ENCODE peak calls at places on chromosomes 11 and 22, in four cellular contexts. One of them, this sample, is unnamed.

GRCh38 chr11:8258771-8259170 is 4.9 kb downstream of the LMO1 start:
- DNase-seq in cardiac fibroblast: peak; percentile 33
- DNase-seq in endothelial cell of umbilical vein: no peak
- DNase-seq in heart left ventricle: no peak
- DNase-seq in this sample: peak; percentile 74

GRCh38 chr11:94866231-94866827 is 98.2 kb downstream of the AMOTL1 start:
- DNase-seq in cardiac fibroblast: no peak
- DNase-seq in endothelial cell of umbilical vein: no peak
- DNase-seq in heart left ventricle: no peak
- DNase-seq in this sample: peak; percentile 50

GRCh38 chr22:49977578-49977977 is 17.0 kb downstream of the PIM3 start:
- DNase-seq in cardiac fibroblast: no peak
- DNase-seq in endothelial cell of umbilical vein: no peak
- DNase-seq in heart left ventricle: no peak
- DNase-seq in this sample: no peak

GRCh38 chr22:33860386-33860785 is 59.9 kb downstream of the LARGE1 start:
- DNase-seq in cardiac fibroblast: no peak
- DNase-seq in endothelial cell of umbilical vein: no peak
- DNase-seq in heart left ventricle: no peak
- DNase-seq in this sample: no peak

GRCh38 chr22:22810018-22810427 is 77.6 kb upstream of the IGLL5 start:
- DNase-seq in cardiac fibroblast: peak; percentile 59
- DNase-seq in endothelial cell of umbilical vein: peak; percentile 7
- DNase-seq in heart left ventricle: peak; percentile 53
- DNase-seq in this sample: no peak

GRCh38 chr11:130198964-130199363 is 39.4 kb downstream of the ST14 start:
- DNase-seq in cardiac fibroblast: no peak
- DNase-seq in endothelial cell of umbilical vein: no peak
- DNase-seq in heart left ventricle: no peak
- DNase-seq in this sample: no peak

GRCh38 chr11:37264783-37265182 is 666.7 kb upstream of the RAG2 start:
- DNase-seq in cardiac fibroblast: peak; percentile 9
- DNase-seq in endothelial cell of umbilical vein: no peak
- DNase-seq in heart left ventricle: no peak
- DNase-seq in this sample: no peak

GRCh38 chr11:77151804-77152513 is 23.9 kb downstream of the MYO7A start:
- DNase-seq in cardiac fibroblast: no peak
- DNase-seq in endothelial cell of umbilical vein: no peak
- DNase-seq in heart left ventricle: no peak
- DNase-seq in this sample: peak; percentile 33

GRCh38 chr11:7894251-7894650 is 36.8 kb downstream of the OR10A6 start:
- DNase-seq in cardiac fibroblast: no peak
- DNase-seq in endothelial cell of umbilical vein: peak; percentile 68
- DNase-seq in heart left ventricle: no peak
- DNase-seq in this sample: no peak

GRCh38 chr22:21589415-21589814 is 21.9 kb downstream of the UBE2L3 start:
- DNase-seq in cardiac fibroblast: no peak
- DNase-seq in endothelial cell of umbilical vein: no peak
- DNase-seq in heart left ventricle: no peak
- DNase-seq in this sample: no peak

DNA sequence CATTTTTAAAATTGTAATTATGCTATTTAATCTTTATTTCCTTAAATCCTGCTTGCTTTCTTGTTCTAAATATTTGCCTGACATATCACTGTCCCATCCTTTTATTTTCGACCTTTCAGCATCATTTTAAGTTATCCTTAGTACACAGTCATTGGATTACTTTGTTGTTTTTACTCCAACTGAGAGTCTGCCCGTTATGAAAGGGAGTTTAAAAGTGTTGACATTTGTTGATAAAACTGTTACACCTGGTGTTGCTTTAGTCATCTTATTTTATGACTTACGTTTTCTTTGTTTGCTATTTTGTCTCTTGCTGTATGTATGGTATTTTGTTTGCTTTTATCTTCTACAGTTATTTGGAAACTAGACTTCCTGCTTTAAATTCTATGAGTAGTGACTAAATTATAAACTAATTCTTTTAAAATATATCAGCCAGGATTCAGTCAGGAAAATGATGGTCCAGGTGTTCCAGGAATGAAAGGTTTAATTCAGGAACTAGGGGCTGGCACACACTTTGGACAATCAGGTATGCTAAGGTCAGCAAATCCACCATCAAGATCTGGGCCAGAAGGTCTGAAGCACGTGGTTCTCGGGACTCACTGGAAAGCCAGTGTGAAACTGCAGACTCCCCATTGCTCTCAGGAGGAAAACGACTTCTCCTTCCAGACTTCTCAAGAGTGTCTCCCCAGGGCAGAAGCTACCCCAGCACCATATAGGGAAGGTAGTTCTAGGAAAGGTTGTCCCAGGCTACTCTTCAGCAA is 86.0 kb downstream of the RASSF10 start:
- DNase-seq in cardiac fibroblast: no peak
- DNase-seq in endothelial cell of umbilical vein: no peak
- DNase-seq in heart left ventricle: no peak
- DNase-seq in this sample: no peak
- TF ChIP-seq CTCF in cardiac fibroblast: no peak
- TF ChIP-seq CTCF in endothelial cell of umbilical vein: no peak
- TF ChIP-seq CTCF in heart left ventricle: no peak
- TF ChIP-seq CTCF in this sample: no peak

GRCh38 chr22:38295339-38295738 is 21.9 kb downstream of the CSNK1E start:
- DNase-seq in cardiac fibroblast: no peak
- DNase-seq in endothelial cell of umbilical vein: no peak
- DNase-seq in heart left ventricle: no peak
- DNase-seq in this sample: no peak

GRCh38 chr22:38298312-38299000 is 18.8 kb downstream of the CSNK1E start:
- DNase-seq in cardiac fibroblast: peak; percentile 94
- DNase-seq in endothelial cell of umbilical vein: no peak
- DNase-seq in heart left ventricle: no peak
- DNase-seq in this sample: peak; percentile 99

GRCh38 chr22:38296372-38296771 is 20.9 kb downstream of the CSNK1E start:
- DNase-seq in cardiac fibroblast: no peak
- DNase-seq in endothelial cell of umbilical vein: no peak
- DNase-seq in heart left ventricle: no peak
- DNase-seq in this sample: no peak

GRCh38 chr22:38294193-38294592 is 21.4 kb upstream of the TMEM184B start:
- DNase-seq in cardiac fibroblast: no peak
- DNase-seq in endothelial cell of umbilical vein: no peak
- DNase-seq in heart left ventricle: no peak
- DNase-seq in this sample: no peak

GRCh38 chr22:38295863-38296262 is 21.4 kb downstream of the CSNK1E start:
- DNase-seq in cardiac fibroblast: no peak
- DNase-seq in endothelial cell of umbilical vein: no peak
- DNase-seq in heart left ventricle: no peak
- DNase-seq in this sample: no peak
- H3K4me3 ChIP-seq in cardiac fibroblast: no peak overlapping the region
- H3K4me3 ChIP-seq in endothelial cell of umbilical vein: no peak overlapping the region
- H3K4me3 ChIP-seq in heart left ventricle: no peak overlapping the region
- H3K4me3 ChIP-seq in this sample: no peak overlapping the region

DNA sequence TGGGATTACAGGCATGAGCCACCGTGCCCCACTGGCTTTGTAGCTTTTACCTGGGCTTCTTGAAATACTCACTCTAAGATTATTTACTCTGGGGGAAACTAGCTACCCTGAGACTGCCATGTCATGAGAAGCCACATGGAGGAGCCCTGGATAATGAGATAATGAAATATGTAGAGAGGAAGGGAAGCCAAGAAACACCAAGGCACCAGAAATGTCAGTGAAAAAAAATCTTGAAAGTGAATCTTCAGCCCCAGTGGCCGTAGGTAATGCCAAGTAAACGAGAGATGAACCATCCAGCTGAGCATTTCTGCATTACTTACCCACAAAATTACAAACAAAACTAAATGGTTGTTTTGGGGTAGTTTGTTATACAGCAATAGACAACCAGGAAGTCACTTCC is 125.6 kb downstream of the APIP start:
- DNase-seq in cardiac fibroblast: no peak
- DNase-seq in endothelial cell of umbilical vein: peak; percentile 53
- DNase-seq in heart left ventricle: no peak
- DNase-seq in this sample: no peak
- TF ChIP-seq CTCF in cardiac fibroblast: no peak
- TF ChIP-seq CTCF in endothelial cell of umbilical vein: peak; percentile 35
- TF ChIP-seq CTCF in heart left ventricle: no peak
- TF ChIP-seq CTCF in this sample: no peak

DNA sequence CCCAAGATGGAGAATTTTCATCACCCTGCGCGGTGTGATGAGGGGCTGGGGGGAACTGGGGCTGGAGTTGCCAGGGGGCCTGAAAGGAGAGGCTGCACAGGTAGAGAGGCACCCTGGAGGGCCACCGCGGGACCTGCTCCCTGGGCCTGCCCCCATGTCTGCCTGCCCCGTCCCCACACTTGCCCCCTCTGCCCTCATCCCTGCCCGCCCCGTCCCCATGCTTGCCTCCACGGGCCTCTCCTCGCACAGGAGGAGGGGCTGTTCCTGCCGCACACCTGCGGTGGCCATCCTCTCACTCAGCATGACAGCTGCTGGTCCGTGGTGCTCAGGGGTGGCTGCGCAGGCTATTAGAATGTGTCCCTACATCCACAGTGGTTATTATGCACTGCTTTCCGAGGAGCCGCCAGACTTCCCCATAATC is 43.5 kb downstream of the LINC01488 start:
- DNase-seq in cardiac fibroblast: no peak
- DNase-seq in endothelial cell of umbilical vein: no peak
- DNase-seq in heart left ventricle: no peak
- DNase-seq in this sample: no peak
- H3K4me3 ChIP-seq in cardiac fibroblast: no peak overlapping the region
- H3K4me3 ChIP-seq in endothelial cell of umbilical vein: no peak overlapping the region
- H3K4me3 ChIP-seq in heart left ventricle: no peak overlapping the region
- H3K4me3 ChIP-seq in this sample: no peak overlapping the region

This sample was measured in fibroblast of mammary gland.